ENCODE peak calls at places on chromosomes 2 and 18, in nine cellular contexts. I is spleen, A is chondrocyte, T is GM10248, P is A549, D is cardiac fibroblast, F is OCI-LY7, G is stomach, V is nephron progenitor cell. H is an unnamed sample.
A peak's percentile ranks its signal among the peaks of the same experiment; 100 is the strongest.

GRCh38 chr2:18949871-18950597 is 360.7 kb upstream of the NT5C1B start:
- DNase-seq in I (no peak), A (no peak), T (no peak), P (peak; percentile 80), D (peak; percentile 75), F (no peak), G (no peak), V (no peak), H (no peak)

GRCh38 chr2:208607694-208608093 is 201.1 kb downstream of the PTH2R start:
- DNase-seq in I (no peak), A (no peak), T (no peak), P (no peak), D (no peak), F (no peak), G (no peak), V (no peak), H (no peak)

GRCh38 chr18:48942554-48943261 is 8.1 kb downstream of the SMAD7 start:
- DNase-seq in I (no peak), A (peak; percentile 55), T (no peak), P (peak; percentile 92), D (peak; percentile 98), F (no peak), G (peak; percentile 53), V (peak; percentile 60), H (no peak)

GRCh38 chr2:232872826-232873225 is 2.8 kb downstream of the SNORC start:
- DNase-seq in I (no peak), A (no peak), T (peak; percentile 13), P (no peak), D (no peak), F (no peak), G (no peak), V (no peak), H (no peak)

GRCh38 chr2:133986076-133986837 is 267.6 kb upstream of the MGAT5 start:
- DNase-seq in I (no peak), A (no peak), T (no peak), P (no peak), D (peak; percentile 34), F (no peak), G (no peak), V (no peak), H (no peak)

GRCh38 chr2:165122521-165122920 is 81.3 kb downstream of the SCN3A start:
- DNase-seq in I (no peak), A (no peak), T (no peak), P (no peak), D (no peak), F (no peak), G (no peak), V (no peak), H (no peak)

GRCh38 chr2:203164311-203164935 is 74.4 kb upstream of the CYP20A1 start:
- DNase-seq in I (no peak), A (no peak), T (no peak), P (no peak), D (no peak), F (no peak), G (no peak), V (no peak), H (no peak)

GRCh38 chr2:54680397-54681032 is 42.9 kb upstream of the EML6 start:
- DNase-seq in I (no peak), A (no peak), T (no peak), P (no peak), D (peak; percentile 50), F (peak; percentile 32), G (no peak), V (no peak), H (no peak)

GRCh38 chr18:45332911-45333310 is 282.4 kb upstream of the SLC14A2 start:
- DNase-seq in I (no peak), A (no peak), T (no peak), P (no peak), D (no peak), F (no peak), G (no peak), V (no peak), H (no peak)

GRCh38 chr2:191066281-191067233 is 52.6 kb upstream of the STAT1 start:
- DNase-seq in I (no peak), A (no peak), T (no peak), P (no peak), D (no peak), F (no peak), G (no peak), V (no peak), H (no peak)

GRCh38 chr2:191063584-191063983 is 49.6 kb upstream of the STAT1 start:
- DNase-seq in I (no peak), A (no peak), T (no peak), P (no peak), D (no peak), F (no peak), G (no peak), V (no peak), H (no peak)

GRCh38 chr2:191065785-191066184 is 51.8 kb upstream of the STAT1 start:
- DNase-seq in I (no peak), A (no peak), T (no peak), P (no peak), D (peak; percentile 26), F (no peak), G (no peak), V (no peak), H (no peak)

GRCh38 chr2:191061381-191061982 is 47.5 kb upstream of the STAT1 start:
- DNase-seq in I (no peak), A (no peak), T (no peak), P (no peak), D (no peak), F (no peak), G (no peak), V (no peak), H (no peak)

GRCh38 chr2:191064590-191064989 is 50.6 kb upstream of the STAT1 start:
- DNase-seq in I (no peak), A (no peak), T (no peak), P (no peak), D (no peak), F (no peak), G (no peak), V (no peak), H (no peak)
- TF ChIP-seq CTCF in I (no peak), A (no peak), T (no peak), P (no peak), D (no peak), F (no peak), G (no peak), V (no peak), H (no peak)

GRCh38 chr2:127610561-127610960 is 35.4 kb upstream of the GPR17 start:
- DNase-seq in I (peak; percentile 34), A (peak; percentile 53), T (no peak), P (no peak), D (no peak), F (no peak), G (no peak), V (no peak), H (no peak)
- TF ChIP-seq CTCF in I (no peak), A (no peak), T (no peak), P (no peak), D (no peak), F (no peak), G (no peak), V (no peak), H (no peak)

DNA sequence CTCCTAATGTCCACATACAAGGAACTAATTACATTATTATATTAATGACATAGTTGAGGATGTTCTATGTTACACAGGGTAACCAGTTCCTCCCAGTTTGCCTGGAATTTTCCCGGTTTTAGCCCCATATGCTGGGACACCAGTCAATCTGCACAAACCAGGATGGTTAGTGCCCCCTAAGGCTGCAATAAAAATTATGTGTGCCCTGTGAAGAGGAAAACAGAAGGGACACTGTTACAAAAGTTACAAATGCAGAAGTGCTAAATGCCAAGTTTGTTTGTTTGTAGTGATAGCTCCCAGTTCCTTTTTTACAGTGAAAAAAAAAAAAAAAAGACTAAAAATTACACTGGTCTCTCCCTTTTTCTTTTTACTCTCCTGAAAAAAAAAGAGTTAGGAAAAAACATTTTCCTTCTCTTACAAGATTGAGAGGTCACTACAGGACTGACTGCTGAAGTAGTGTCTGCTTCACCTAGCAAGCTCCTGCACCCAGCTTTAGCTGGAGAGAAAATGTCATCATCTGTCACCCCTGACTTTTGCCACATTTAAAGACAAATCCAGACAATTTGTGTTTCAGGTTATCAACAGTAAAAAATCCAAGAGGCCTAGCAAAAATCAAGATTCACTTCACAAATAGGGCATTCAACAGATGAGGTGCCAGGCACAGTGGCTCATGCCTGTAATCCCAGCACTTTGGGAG is 3.2 kb downstream of the ANKRD44 start:
- DNase-seq in I (no peak), A (no peak), T (no peak), P (no peak), D (no peak), F (peak; percentile 69), G (no peak), V (no peak), H (no peak)
- TF ChIP-seq CTCF in I (peak; percentile 15), A (peak; percentile 58), T (peak; percentile 25), P (no peak), D (peak; percentile 19), F (peak; percentile 71), G (no peak), V (no peak), H (peak; percentile 14)

GRCh38 chr18:61894751-61895524 is 2.1 kb upstream of the RNF152 start:
- DNase-seq in I (no peak), A (no peak), T (no peak), P (no peak), D (no peak), F (no peak), G (no peak), V (no peak), H (peak; percentile 45)

GRCh38 chr18:61896118-61896517 is 3.3 kb upstream of the RNF152 start:
- DNase-seq in I (no peak), A (no peak), T (no peak), P (no peak), D (no peak), F (no peak), G (no peak), V (no peak), H (no peak)

GRCh38 chr18:61893304-61893970 is 630 bp upstream of the RNF152 start:
- DNase-seq in I (no peak), A (peak; percentile 90), T (peak; percentile 38), P (no peak), D (peak; percentile 56), F (no peak), G (peak; percentile 52), V (peak; percentile 77), H (peak; percentile 72)

GRCh38 chr18:61892683-61893303 is at the start of gene RNF152:
- DNase-seq in I (no peak), A (no peak), T (no peak), P (no peak), D (peak; percentile 34), F (no peak), G (peak; percentile 40), V (peak; percentile 73), H (no peak)

DNA sequence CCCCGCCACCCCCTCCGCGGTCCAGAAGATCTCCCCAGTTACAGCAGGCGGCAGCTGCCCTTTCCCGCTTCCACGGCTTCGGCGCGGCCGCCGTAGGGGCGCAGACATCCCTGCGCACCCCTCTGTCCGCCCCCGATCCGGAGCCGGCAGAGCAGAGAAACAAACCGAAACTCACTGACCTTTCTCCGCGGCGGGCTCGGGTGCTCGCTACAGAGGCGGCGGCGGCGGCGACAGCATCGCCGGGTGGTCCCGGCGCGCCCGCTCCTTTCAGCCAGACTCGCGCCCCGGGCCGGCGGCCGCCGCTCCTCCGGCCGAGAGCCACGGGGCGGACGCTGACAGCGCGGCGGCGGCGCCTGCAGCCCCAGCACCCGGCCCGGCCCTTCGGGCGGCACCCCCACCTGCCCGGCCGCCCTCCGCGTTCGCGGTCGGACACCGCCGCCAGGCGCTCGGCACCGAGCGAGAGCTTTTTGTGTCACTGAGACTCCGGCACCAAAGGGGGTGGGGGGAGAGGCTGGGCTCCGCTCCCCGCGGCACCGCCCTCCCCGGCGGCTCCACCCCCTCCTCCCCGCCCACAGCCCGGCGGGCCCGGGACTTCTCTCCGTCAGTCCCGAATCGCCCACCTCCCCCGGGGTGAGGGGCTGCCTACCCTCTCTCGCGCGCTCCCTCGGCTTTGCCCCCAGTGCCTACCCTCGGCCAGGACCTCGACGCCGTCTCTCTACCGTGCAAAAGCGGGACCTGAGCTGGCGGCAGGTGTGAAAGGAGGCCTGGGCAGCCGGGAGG is 1.4 kb upstream of the RNF152 start:
- DNase-seq in I (peak; percentile 87), A (peak; percentile 91), T (peak; percentile 84), P (peak; percentile 14), D (peak; percentile 73), F (no peak), G (peak; percentile 89), V (peak; percentile 85), H (peak; percentile 90)
- TF ChIP-seq CTCF in I (no peak), A (peak; percentile 40), T (peak; percentile 27), P (no peak), D (no peak), F (no peak), G (peak; percentile 50), V (no peak), H (peak; percentile 38)

H was measured in GM13977.